ENCODE peak calls at places on chromosomes 5 and 9, in six cellular contexts. J, D, Z, C, S and R are unnamed samples. For H3K9me3, the result is how much of the 10 kb centered on the place peaks cover.

GRCh38 chr9:136969150-136969549 is 8.2 kb upstream of the PTGDS start:
- DNase-seq in C (no peak), D (no peak), Z (no peak), S (no peak), J (no peak), R (peak)

GRCh38 chr5:6717687-6718086 is 4.5 kb downstream of the TENT4A start:
- DNase-seq in C (no peak), J (no peak), D (no peak), S (no peak), Z (no peak), R (no peak)

GRCh38 chr5:39547548-39548154 is 122.9 kb upstream of the DAB2 start:
- DNase-seq in S (no peak), J (peak), D (peak), C (no peak), Z (peak), R (peak)

GRCh38 chr5:65801332-65801731 is 79.3 kb downstream of the NLN start:
- DNase-seq in Z (no peak), J (no peak), S (no peak), C (no peak), D (no peak), R (no peak)

GRCh38 chr9:37984672-37985611 is 81.0 kb upstream of the SLC25A51 start:
- DNase-seq in Z (no peak), C (peak), J (peak), D (peak), S (no peak), R (no peak)

GRCh38 chr5:67620386-67621039 is 423.9 kb upstream of the CD180 start:
- DNase-seq in S (no peak), C (no peak), D (no peak), Z (no peak), J (peak), R (no peak)

GRCh38 chr5:43156388-43156787 is 35.6 kb upstream of the NIM1K start:
- DNase-seq in C (no peak), S (no peak), D (no peak), Z (no peak), J (no peak), R (no peak)

GRCh38 chr5:135127604-135128240 is 93.7 kb upstream of the PITX1 start:
- DNase-seq in J (peak), Z (no peak), D (no peak), C (no peak), S (peak), R (no peak)

GRCh38 chr9:38048319-38048969 is 20.6 kb downstream of the SHB start:
- DNase-seq in J (no peak), Z (no peak), C (no peak), D (no peak), S (no peak), R (no peak)

GRCh38 chr5:150560401-150561191 is 52.7 kb downstream of the NDST1 start:
- DNase-seq in J (peak), Z (peak), D (peak), C (peak), S (peak), R (peak)

GRCh38 chr9:127567898-127568617 is 44.0 kb upstream of the STXBP1 start:
- DNase-seq in C (no peak), J (peak), D (no peak), S (no peak), Z (peak), R (no peak)

GRCh38 chr9:88988796-88989641 is 2.2 kb upstream of the S1PR3 start:
- DNase-seq in D (no peak), C (no peak), S (no peak), Z (no peak), J (no peak), R (no peak)

GRCh38 chr9:135291165-135291564 is 188.4 kb upstream of the PPP1R26 start:
- DNase-seq in S (no peak), D (no peak), Z (no peak), C (no peak), J (no peak), R (no peak)

GRCh38 chr9:115117999-115118470 is at the start of gene TNC:
- DNase-seq in J (peak), S (peak), C (peak), Z (peak), D (peak), R (peak)

GRCh38 chr9:437066-438015 is 222.7 kb downstream of the DOCK8 start:
- DNase-seq in C (no peak), J (no peak), Z (peak), S (no peak), D (no peak), R (no peak)

GRCh38 chr9:86464242-86464641 is 110.0 kb upstream of the TUT7 start:
- DNase-seq in Z (no peak), D (no peak), C (no peak), J (no peak), S (peak), R (no peak)

GRCh38 chr5:128081111-128081865 is 2.3 kb upstream of the SLC12A2 start:
- DNase-seq in C (no peak), S (no peak), D (no peak), J (no peak), Z (no peak), R (no peak)

GRCh38 chr9:21584890-21585289 is 102.8 kb upstream of the IFNE start:
- DNase-seq in C (no peak), J (no peak), Z (no peak), S (no peak), D (no peak), R (no peak)

GRCh38 chr5:45695680-45696093 is 493 bp downstream of the HCN1 start:
- DNase-seq in C (no peak), J (no peak), Z (no peak), D (no peak), S (no peak), R (peak)

GRCh38 chr5:132205385-132206125 is 22.1 kb downstream of the P4HA2 start:
- DNase-seq in Z (no peak), J (no peak), C (peak), S (no peak), D (peak), R (no peak)

GRCh38 chr9:83596899-83597504 is 25.9 kb upstream of the IDNK start:
- DNase-seq in C (peak), Z (no peak), J (peak), S (no peak), D (peak), R (peak)

GRCh38 chr9:110886832-110887231 is 151.4 kb downstream of the LPAR1 start:
- DNase-seq in S (no peak), D (no peak), C (no peak), J (no peak), Z (no peak), R (no peak)

GRCh38 chr9:114057161-114057560 is 20.9 kb downstream of the AMBP start:
- DNase-seq in S (no peak), D (no peak), J (no peak), Z (no peak), C (no peak), R (no peak)

GRCh38 chr9:126475933-126476555 is 137.7 kb upstream of the LMX1B start:
- DNase-seq in D (no peak), Z (no peak), S (no peak), J (no peak), C (no peak), R (no peak)

GRCh38 chr9:21027295-21027694 is 4.1 kb downstream of the HACD4 start:
- DNase-seq in D (no peak), Z (no peak), C (no peak), J (no peak), S (no peak), R (no peak)

GRCh38 chr5:82355921-82356454 is 77.8 kb upstream of the RPS23 start:
- DNase-seq in S (no peak), C (no peak), Z (no peak), J (no peak), D (no peak), R (no peak)

GRCh38 chr5:82358454-82358853 is 80.3 kb upstream of the RPS23 start:
- DNase-seq in S (no peak), C (no peak), D (no peak), Z (no peak), J (no peak), R (no peak)

GRCh38 chr5:82355496-82355895 is 77.3 kb upstream of the RPS23 start:
- DNase-seq in C (no peak), S (no peak), D (no peak), J (no peak), Z (no peak), R (no peak)

GRCh38 chr5:82355053-82355452 is 76.9 kb upstream of the RPS23 start:
- DNase-seq in Z (no peak), D (no peak), S (no peak), C (no peak), J (no peak), R (no peak)

DNA sequence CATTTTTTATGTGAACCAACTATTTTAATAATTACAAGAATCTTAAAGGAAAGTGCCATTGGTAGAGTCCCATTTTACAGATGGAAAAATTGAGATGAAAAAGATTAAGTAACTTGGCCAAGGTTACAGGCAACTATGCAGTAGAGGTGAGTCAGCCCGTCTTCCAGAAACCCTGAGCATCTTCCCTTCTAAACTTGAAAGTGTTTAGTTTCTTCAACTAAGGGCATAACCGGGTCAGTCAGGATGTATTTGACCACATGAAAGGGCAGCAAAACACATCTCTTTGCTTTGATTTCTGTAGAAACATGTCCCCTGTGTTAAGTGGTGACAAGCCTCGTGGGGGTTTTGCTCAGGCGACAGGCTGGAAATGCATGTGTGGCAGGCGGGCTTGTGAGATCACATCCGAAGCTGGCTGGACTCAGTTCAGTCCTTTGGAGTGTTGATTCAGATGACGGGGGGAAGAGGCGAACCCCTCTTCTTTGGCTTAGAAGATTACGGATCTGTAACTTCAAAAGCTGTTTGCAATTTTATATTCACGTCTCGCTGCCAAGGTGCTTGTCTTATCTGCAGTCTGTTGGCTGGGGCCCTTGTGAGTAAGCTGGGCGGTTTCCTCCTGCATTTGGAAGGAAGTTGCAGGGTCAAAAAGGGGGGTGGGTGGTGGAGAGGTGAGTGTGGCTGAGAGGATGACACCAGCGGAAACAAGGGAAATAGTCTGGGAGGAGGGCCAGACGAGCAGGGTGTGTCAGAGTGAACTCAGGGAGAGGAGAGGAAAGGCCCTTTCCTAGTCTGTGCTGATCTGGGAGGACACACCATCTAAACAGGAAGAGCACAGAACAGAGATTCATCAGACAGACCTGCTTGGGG is 78.9 kb upstream of the RPS23 start:
- DNase-seq in D (peak), C (peak), J (peak), Z (peak), S (peak), R (peak)
- TF ChIP-seq POLR2A in D (no peak), C (no peak), J (no peak), Z (no peak), S (no peak), R (no peak)

DNA sequence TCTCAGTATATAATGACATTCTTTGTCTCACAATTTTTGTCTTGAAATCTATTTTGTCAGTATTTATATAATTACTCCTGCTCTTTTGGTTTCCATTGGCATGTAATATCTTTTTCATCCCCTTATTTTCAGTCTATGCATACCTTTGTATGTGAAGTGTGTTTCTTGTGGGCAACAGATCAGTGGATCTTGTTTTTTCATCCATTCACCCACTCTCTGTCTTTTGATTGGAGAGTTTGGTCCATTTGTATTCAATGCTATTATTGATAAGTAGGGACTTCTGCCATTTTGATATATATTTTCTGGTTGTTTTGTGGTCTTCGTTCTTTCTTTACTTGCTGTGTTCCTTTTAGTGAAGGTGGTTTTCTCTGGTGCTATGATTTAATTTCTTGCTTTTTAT is 10.9 kb downstream of the RIC1 start:
- DNase-seq in S (no peak), C (no peak), Z (no peak), J (no peak), D (no peak), R (no peak)
- H3K9me3 ChIP-seq in S (under half), C (under half), Z (under half), J (under half), D (under half), R (under half)

DNA sequence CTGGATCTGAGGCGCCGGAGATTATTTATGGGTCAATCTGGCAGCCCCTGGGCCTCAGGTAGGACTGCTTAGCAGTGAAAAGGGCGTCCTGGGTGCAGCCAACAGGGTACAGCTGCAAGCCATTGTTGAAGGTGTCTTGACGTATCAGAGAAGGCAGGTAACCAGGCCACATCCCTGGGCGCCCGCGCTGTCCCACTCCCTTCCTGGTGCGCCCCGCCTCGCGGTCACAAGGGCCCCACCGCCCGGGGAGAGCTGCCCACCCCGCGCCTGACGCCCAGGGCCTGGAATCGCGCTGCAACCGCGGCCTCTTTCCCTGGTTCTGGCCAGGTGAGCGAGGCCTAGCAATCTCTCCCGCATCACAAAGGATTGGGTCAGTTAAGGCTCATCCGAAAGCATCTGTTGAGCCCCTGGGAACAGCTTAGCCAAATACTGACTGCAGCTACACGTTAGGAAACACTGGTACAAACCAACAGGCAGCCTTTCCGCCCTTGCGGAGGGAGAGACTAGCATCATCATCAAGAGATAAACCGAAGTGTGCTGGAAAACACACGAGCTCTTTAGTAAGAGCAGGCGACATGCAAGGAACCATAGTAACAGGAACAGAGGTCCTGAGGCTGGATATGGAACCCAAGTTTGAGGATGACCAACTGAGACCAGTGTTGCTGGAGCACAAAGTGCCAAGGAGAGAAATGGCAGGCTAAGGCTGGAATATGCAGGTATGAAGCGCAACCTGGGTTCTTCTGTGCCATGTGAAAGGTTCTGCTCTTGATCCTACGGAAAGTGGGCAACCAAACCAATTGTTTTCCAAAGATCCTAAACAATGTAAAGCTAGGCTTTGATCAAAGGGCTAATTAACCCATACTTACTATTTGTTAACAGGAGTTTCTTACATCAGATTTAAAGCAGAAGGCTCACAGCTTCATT is 3.5 kb downstream of the RPS23 start:
- DNase-seq in J (no peak), Z (no peak), C (no peak), D (no peak), S (no peak), R (peak)
- TF ChIP-seq POLR2A in J (no peak), Z (no peak), C (no peak), D (no peak), S (no peak), R (no peak)

DNA sequence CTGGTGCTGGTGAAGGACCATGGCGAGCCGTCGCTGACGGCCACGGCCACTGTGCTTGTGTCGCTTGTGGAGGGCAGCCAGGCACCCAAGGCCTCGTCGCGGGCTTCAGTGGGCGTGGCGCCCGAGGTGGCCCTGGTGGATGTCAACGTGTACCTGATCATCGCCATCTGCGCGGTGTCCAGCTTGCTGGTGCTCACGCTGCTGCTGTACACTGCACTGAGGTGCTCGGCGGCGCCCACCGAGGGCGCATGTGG is 2.2 kb downstream of the PCDHA10 start:
- DNase-seq in Z (no peak), S (no peak), J (no peak), C (no peak), D (no peak), R (no peak)
- H3K9me3 ChIP-seq in Z (under half), S (half or more), J (under half), C (under half), D (under half), R (under half)

GRCh38 chr5:72955768-72956323 is at the start of gene FCHO2:
- DNase-seq in D (peak), J (peak), Z (peak), S (peak), C (peak), R (peak)
- TF ChIP-seq POLR2A in D (peak), J (peak), Z (peak), S (no peak), C (no peak), R (peak)